ENCODE peak calls at places on chromosomes 4 and X, in ten cellular contexts. C, G, K, Y, E, L, S, T, Z and J are unnamed samples.
A peak's percentile ranks its signal among the peaks of the same experiment; 100 is the strongest.

GRCh38 chr4:69056921-69057562 is 39.2 kb upstream of the UGT2B7 start:
- DNase-seq in C (no peak), G (no peak), K (no peak), Y (no peak), E (no peak), L (no peak), S (no peak), T (no peak), Z (peak; percentile 45), J (no peak)

GRCh38 chr4:61532324-61532723 is 332.2 kb downstream of the ADGRL3 start:
- DNase-seq in C (no peak), G (no peak), K (no peak), Y (no peak), E (peak; percentile 62), L (no peak), S (no peak), T (no peak), Z (peak; percentile 82), J (peak; percentile 12)

GRCh38 chrX:44105228-44105913 is 132.2 kb upstream of the NDP start:
- DNase-seq in C (no peak), G (no peak), K (no peak), Y (no peak), E (no peak), L (no peak), S (no peak), T (peak; percentile 50), Z (no peak), J (no peak)

GRCh38 chr4:188417181-188417580 is 277.9 kb downstream of the TRIML1 start:
- DNase-seq in C (no peak), G (peak; percentile 4), K (no peak), Y (no peak), E (no peak), L (no peak), S (no peak), T (peak; percentile 64), Z (no peak), J (no peak)

GRCh38 chr4:18869166-18869565 is 847.6 kb upstream of the LCORL start:
- DNase-seq in C (no peak), G (no peak), K (no peak), Y (no peak), E (no peak), L (no peak), S (no peak), T (no peak), Z (no peak), J (no peak)

GRCh38 chr4:1182313-1182712 is 9.9 kb upstream of the SPON2 start:
- DNase-seq in C (no peak), G (no peak), K (no peak), Y (no peak), E (no peak), L (no peak), S (no peak), T (no peak), Z (no peak), J (no peak)

GRCh38 chrX:40552768-40553167 is 28.0 kb upstream of the ATP6AP2 start:
- DNase-seq in C (no peak), G (peak; percentile 9), K (no peak), Y (no peak), E (peak; percentile 19), L (no peak), S (no peak), T (no peak), Z (no peak), J (no peak)

GRCh38 chr4:142402925-142403324 is 443.2 kb downstream of the INPP4B start:
- DNase-seq in C (no peak), G (no peak), K (no peak), Y (no peak), E (peak; percentile 53), L (no peak), S (no peak), T (no peak), Z (peak; percentile 39), J (no peak)

GRCh38 chr4:67568820-67569219 is 10.3 kb downstream of the STAP1 start:
- DNase-seq in C (no peak), G (no peak), K (no peak), Y (no peak), E (no peak), L (no peak), S (no peak), T (no peak), Z (peak; percentile 44), J (no peak)

GRCh38 chr4:108446554-108446953 is 173.8 kb upstream of the RPL34 start:
- DNase-seq in C (no peak), G (no peak), K (no peak), Y (no peak), E (no peak), L (no peak), S (no peak), T (no peak), Z (no peak), J (no peak)

GRCh38 chr4:142645478-142646108 is 200.5 kb downstream of the INPP4B start:
- DNase-seq in C (no peak), G (no peak), K (no peak), Y (no peak), E (no peak), L (no peak), S (peak; percentile 23), T (no peak), Z (peak; percentile 13), J (no peak)

GRCh38 chr4:7101692-7102515 is 34.0 kb upstream of the GRPEL1 start:
- DNase-seq in C (peak; percentile 30), G (peak; percentile 78), K (no peak), Y (peak; percentile 83), E (peak; percentile 60), L (no peak), S (peak; percentile 72), T (peak; percentile 94), Z (peak; percentile 41), J (peak; percentile 64)

GRCh38 chr4:173752610-173753009 is 222.6 kb upstream of the HAND2 start:
- DNase-seq in C (no peak), G (peak; percentile 67), K (no peak), Y (no peak), E (no peak), L (no peak), S (peak; percentile 65), T (peak; percentile 94), Z (no peak), J (peak; percentile 50)

GRCh38 chr4:31518796-31519250 is 798.7 kb downstream of the PCDH7 start:
- DNase-seq in C (no peak), G (no peak), K (peak; percentile 21), Y (no peak), E (peak; percentile 81), L (no peak), S (no peak), T (no peak), Z (peak; percentile 62), J (no peak)

DNA sequence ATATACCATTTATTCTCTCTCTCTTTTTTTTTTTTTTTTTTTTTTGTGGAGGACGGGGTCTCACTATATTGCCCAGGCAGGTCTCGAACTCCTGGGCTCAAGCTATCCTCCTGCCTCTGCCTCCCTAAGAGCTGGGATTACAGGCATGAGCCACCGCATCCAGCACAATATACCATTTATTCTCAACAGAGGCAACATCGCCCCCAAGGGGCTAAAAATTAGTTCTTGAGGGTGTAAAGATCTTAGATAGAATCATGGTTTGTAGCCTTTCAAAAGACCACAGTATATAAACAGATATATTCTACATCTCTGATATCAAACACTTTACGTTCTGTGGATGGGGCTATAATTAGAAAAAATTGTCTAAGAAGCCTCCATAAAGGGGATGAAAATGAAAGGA is 39.8 kb upstream of the TCEAL2 start:
- DNase-seq in C (no peak), G (no peak), K (no peak), Y (no peak), E (no peak), L (no peak), S (peak; percentile 6), T (no peak), Z (no peak), J (no peak)
- TF ChIP-seq CTCF in C (no peak), G (no peak), K (no peak), Y (no peak), E (no peak), L (no peak), S (no peak), T (peak; percentile 58), Z (no peak), J (no peak)

GRCh38 chrX:30618160-30618765 is 35.0 kb upstream of the GK start:
- DNase-seq in C (no peak), G (peak; percentile 41), K (no peak), Y (no peak), E (no peak), L (no peak), S (no peak), T (peak; percentile 63), Z (no peak), J (no peak)
- TF ChIP-seq CTCF in C (no peak), G (no peak), K (no peak), Y (no peak), E (no peak), L (no peak), S (no peak), T (peak; percentile 65), Z (no peak), J (no peak)

DNA sequence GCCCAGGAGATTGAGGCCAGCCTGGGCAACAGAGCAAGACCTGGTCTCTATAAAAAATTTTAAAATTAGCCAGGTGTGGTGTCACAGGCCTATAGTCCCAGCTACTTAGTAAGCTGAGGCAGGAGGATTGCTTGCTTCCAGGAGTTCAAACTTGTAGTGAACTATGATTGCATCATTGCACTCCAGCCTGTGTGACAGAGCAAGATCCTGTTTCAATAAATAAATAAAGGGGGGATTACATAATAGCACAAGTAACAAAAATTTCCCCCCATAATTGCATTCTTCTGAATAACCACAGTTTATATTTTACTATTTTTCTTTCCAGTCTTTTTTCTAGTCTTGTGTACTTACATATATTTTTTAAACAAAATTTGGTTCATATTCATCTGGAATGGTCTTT is 135.6 kb downstream of the CHIC2 start:
- DNase-seq in C (no peak), G (no peak), K (no peak), Y (no peak), E (peak; percentile 92), L (no peak), S (no peak), T (peak; percentile 5), Z (peak; percentile 72), J (no peak)
- TF ChIP-seq CTCF in C (no peak), G (no peak), K (no peak), Y (no peak), E (no peak), L (no peak), S (no peak), T (no peak), Z (no peak), J (no peak)

GRCh38 chr4:43471950-43472349 is 579.4 kb downstream of the GRXCR1 start:
- DNase-seq in C (no peak), G (no peak), K (no peak), Y (no peak), E (no peak), L (no peak), S (no peak), T (no peak), Z (no peak), J (no peak)
- TF ChIP-seq CTCF in C (no peak), G (no peak), K (no peak), Y (no peak), E (no peak), L (peak; percentile 16), S (no peak), T (peak; percentile 51), Z (no peak), J (no peak)